ENCODE peak calls at places on chromosomes 7 and 10, in four cellular contexts. A is CD8-positive, alpha-beta T cell; B is left lung; P is uterus. Q is an unnamed sample.

GRCh38 chr7:28217161-28217560 is 36.6 kb upstream of the JAZF1 start:
- DNase-seq in P (no peak), A (no peak), B (no peak), Q (no peak)

GRCh38 chr10:1120761-1121160 is 64.6 kb downstream of the WDR37 start:
- DNase-seq in A (no peak), P (peak; percentile 34), B (no peak), Q (no peak)

GRCh38 chr7:83546586-83546985 is 102.4 kb downstream of the SEMA3E start:
- DNase-seq in A (no peak), B (no peak), P (no peak), Q (no peak)

GRCh38 chr7:81516898-81517297 is 252.9 kb downstream of the HGF start:
- DNase-seq in B (no peak), A (no peak), P (no peak), Q (no peak)

GRCh38 chr10:127855976-127856375 is 36.8 kb downstream of the CLRN3 start:
- DNase-seq in P (no peak), A (no peak), B (no peak), Q (no peak)

GRCh38 chr10:29392376-29393021 is 103.6 kb downstream of the LYZL1 start:
- DNase-seq in A (peak; percentile 23), P (peak; percentile 38), B (no peak), Q (no peak)

GRCh38 chr7:29105191-29105590 is 41.1 kb downstream of the CPVL start:
- DNase-seq in A (no peak), P (no peak), B (no peak), Q (no peak)

GRCh38 chr10:87562750-87563149 is 58.1 kb downstream of the MINPP1 start:
- DNase-seq in P (no peak), A (no peak), B (no peak), Q (no peak)

GRCh38 chr7:92633211-92633906 is 43.2 kb upstream of the FAM133B start:
- DNase-seq in A (peak; percentile 23), P (peak; percentile 25), B (no peak), Q (no peak)

GRCh38 chr7:138889566-138889965 is 91.6 kb upstream of the ATP6V0A4 start:
- DNase-seq in B (no peak), A (no peak), P (no peak), Q (no peak)

GRCh38 chr7:149785983-149786382 is 12.6 kb upstream of the ZNF467 start:
- DNase-seq in A (no peak), B (no peak), P (no peak), Q (no peak)

GRCh38 chr10:78351283-78351682 is 317.6 kb downstream of the RPS24 start:
- DNase-seq in P (no peak), B (no peak), A (no peak), Q (no peak)

GRCh38 chr7:56537952-56538351 is 421.7 kb upstream of the NUPR2 start:
- DNase-seq in P (no peak), A (no peak), B (no peak), Q (no peak)
- H3K9me3 ChIP-seq in P (no peaks in the 10 kb centered on the region), A (no peaks in the 10 kb centered on the region), B (no peaks in the 10 kb centered on the region), Q (peaks cover 4% of the 10 kb centered on the region)

GRCh38 chr10:43217563-43218205 is 49.2 kb downstream of the RASGEF1A start:
- DNase-seq in P (no peak), B (peak; percentile 25), A (no peak), Q (no peak)
- H3K9me3 ChIP-seq in P (no peaks in the 10 kb centered on the region), B (no peaks in the 10 kb centered on the region), A (no peaks in the 10 kb centered on the region), Q (no peaks in the 10 kb centered on the region)

GRCh38 chr10:58970160-58970915 is 206.1 kb upstream of the PHYHIPL start:
- DNase-seq in B (no peak), P (no peak), A (no peak), Q (no peak)

GRCh38 chr10:58967551-58968418 is 208.7 kb upstream of the PHYHIPL start:
- DNase-seq in P (no peak), B (peak; percentile 34), A (no peak), Q (no peak)

GRCh38 chr10:58971211-58971610 is 205.2 kb upstream of the PHYHIPL start:
- DNase-seq in A (no peak), P (no peak), B (no peak), Q (no peak)

GRCh38 chr10:58971806-58972491 is 204.5 kb upstream of the PHYHIPL start:
- DNase-seq in P (no peak), A (no peak), B (no peak), Q (no peak)

DNA sequence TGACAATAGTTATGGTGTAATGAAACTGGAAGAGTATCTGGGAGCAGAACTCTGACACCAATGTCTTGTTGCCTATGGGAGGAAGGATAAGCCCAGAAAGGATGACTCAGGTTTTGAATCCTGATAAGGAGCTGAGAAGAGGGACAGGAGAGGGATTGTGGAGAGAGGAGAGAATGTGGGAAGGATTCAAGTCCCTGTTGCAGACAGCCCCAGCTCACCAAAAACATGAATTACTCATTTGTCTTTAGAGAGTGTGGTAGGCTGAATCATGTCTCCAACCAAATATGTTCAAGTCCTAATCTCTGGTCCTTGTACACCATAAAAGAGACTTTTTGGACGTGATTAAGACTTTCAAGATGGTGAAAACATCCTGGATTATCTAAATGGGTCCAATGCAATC is 206.9 kb upstream of the PHYHIPL start:
- DNase-seq in P (no peak), B (no peak), A (no peak), Q (no peak)
- H3K9me3 ChIP-seq in P (no peaks in the 10 kb centered on the region), B (no peaks in the 10 kb centered on the region), A (no peaks in the 10 kb centered on the region), Q (no peaks in the 10 kb centered on the region)

GRCh38 chr10:23194471-23194965 is 2.4 kb downstream of the PTF1A start:
- DNase-seq in P (no peak), A (no peak), B (no peak), Q (no peak)
- H3K9me3 ChIP-seq in P (no peaks in the 10 kb centered on the region), A (no peaks in the 10 kb centered on the region), B (no peaks in the 10 kb centered on the region), Q (no peaks in the 10 kb centered on the region)

GRCh38 chr7:157568071-157568784 is 231.4 kb downstream of the DNAJB6 start:
- DNase-seq in A (no peak), B (peak; percentile 20), P (no peak), Q (no peak)

GRCh38 chr7:157569967-157570366 is 233.2 kb downstream of the DNAJB6 start:
- DNase-seq in B (no peak), P (no peak), A (no peak), Q (no peak)

GRCh38 chr7:157572622-157573021 is 235.8 kb downstream of the DNAJB6 start:
- DNase-seq in B (peak; percentile 17), A (no peak), P (no peak), Q (no peak)

GRCh38 chr7:157568785-157569584 is 232.2 kb downstream of the DNAJB6 start:
- DNase-seq in A (peak; percentile 75), P (peak; percentile 20), B (peak; percentile 54), Q (peak; percentile 38)

GRCh38 chr7:157570531-157571200 is 233.9 kb downstream of the DNAJB6 start:
- DNase-seq in B (no peak), P (no peak), A (no peak), Q (no peak)
- H3K9me3 ChIP-seq in B (no peaks in the 10 kb centered on the region), P (no peaks in the 10 kb centered on the region), A (no peaks in the 10 kb centered on the region), Q (no peaks in the 10 kb centered on the region)

DNA sequence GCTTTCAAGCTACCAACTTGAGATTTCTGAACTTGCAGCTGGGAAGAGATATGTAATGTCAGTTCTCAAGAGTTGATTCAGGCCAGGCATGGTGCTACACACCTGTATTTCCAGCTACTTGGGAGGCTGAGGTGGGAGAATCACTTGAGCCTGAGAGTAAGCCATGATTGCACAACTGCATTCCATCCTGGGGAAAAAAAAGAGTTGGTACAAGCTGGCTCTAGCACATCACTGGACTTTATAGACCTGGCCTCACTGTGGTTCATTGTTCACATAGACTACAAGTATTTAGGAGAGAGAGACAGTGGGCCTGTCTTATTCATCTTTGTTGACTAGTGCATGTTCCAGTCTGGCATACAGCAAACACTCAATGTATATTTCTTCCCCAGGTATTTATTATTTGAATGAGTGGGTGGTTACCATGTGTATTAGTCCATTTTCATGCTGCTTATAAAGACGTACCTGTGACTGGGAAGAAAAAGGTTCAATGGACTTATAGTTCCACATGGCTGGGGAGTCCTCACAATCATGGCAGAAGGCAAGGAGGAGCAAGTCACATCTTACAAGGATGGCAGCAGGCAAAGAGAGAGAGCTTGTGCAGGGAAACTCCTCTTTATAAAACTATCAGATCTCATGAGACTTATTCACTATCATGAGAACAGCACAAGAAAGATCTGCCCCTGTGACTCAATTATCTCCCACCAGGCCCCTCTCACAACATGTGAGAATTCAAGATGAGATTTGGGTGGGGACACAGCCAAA is 176.5 kb downstream of the PFKFB3 start:
- DNase-seq in B (no peak), P (no peak), A (no peak), Q (no peak)
- H3K9me3 ChIP-seq in B (no peaks in the 10 kb centered on the region), P (no peaks in the 10 kb centered on the region), A (no peaks in the 10 kb centered on the region), Q (no peaks in the 10 kb centered on the region)

GRCh38 chr7:4416436-4417092 is 265.5 kb upstream of the FOXK1 start:
- DNase-seq in P (no peak), B (no peak), A (no peak), Q (no peak)
- H3K9me3 ChIP-seq in P (no peaks in the 10 kb centered on the region), B (no peaks in the 10 kb centered on the region), A (no peaks in the 10 kb centered on the region), Q (no peaks in the 10 kb centered on the region)

GRCh38 chr7:36942558-36943354 is 218.5 kb upstream of the AOAH start:
- DNase-seq in A (no peak), B (no peak), P (no peak), Q (no peak)

GRCh38 chr7:36942062-36942461 is 217.8 kb upstream of the AOAH start:
- DNase-seq in B (no peak), A (no peak), P (no peak), Q (no peak)

GRCh38 chr7:36937754-36938551 is 213.7 kb upstream of the AOAH start:
- DNase-seq in P (no peak), B (no peak), A (peak; percentile 40), Q (no peak)

GRCh38 chr7:36941359-36941758 is 217.1 kb upstream of the AOAH start:
- DNase-seq in P (no peak), A (no peak), B (no peak), Q (no peak)

DNA sequence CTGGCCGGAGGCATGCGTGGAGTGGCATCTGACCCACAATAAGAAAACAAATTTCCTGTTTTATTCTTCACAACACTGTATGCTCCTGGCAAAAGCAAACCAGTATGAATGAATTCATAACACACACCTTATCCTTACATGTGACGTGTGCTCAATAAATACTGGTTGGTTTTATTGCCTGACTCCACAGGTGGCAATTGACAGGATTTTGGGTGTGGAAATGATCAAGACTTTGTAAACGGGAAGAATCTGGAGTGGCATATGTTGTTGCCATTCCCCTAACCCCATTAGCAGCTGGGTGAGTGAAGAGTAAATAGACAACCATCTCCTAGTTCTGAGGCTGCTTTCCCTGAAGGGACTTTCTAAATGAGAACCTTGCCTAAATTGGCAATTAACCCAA is 215.5 kb upstream of the AOAH start:
- DNase-seq in A (no peak), B (no peak), P (no peak), Q (no peak)
- H3K9me3 ChIP-seq in A (peaks cover 67% of the 10 kb centered on the region), B (peaks cover 3% of the 10 kb centered on the region), P (peaks cover 6% of the 10 kb centered on the region), Q (peaks cover 44% of the 10 kb centered on the region)

DNA sequence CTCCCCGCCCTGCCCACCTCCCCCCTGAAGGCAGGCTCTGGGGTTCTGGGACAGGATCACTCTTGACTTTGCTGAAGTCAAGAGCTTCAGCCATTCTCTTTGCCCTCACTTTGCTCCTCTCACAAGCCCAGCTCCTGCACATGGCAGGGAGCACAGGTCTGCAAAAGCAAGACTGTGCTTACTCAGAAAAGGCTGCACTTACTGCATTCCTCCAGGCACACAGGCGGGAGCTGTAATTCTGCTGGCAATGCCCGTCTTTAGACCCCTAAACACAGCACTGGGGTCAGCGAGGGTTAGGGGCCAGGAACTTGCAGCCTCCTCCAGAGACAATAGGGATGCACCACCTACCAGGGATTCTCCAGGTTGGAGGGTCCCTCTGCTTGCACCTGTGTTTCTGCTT is 523.7 kb downstream of the TCERG1L start:
- DNase-seq in P (no peak), A (no peak), B (no peak), Q (no peak)
- H3K9me3 ChIP-seq in P (no peaks in the 10 kb centered on the region), A (no peaks in the 10 kb centered on the region), B (no peaks in the 10 kb centered on the region), Q (peaks cover 3% of the 10 kb centered on the region)

GRCh38 chr7:115293628-115294236 is 371.8 kb downstream of the MDFIC start:
- DNase-seq in B (no peak), A (no peak), P (no peak), Q (no peak)
- H3K9me3 ChIP-seq in B (no peaks in the 10 kb centered on the region), A (no peaks in the 10 kb centered on the region), P (no peaks in the 10 kb centered on the region), Q (no peaks in the 10 kb centered on the region)